ENCODE peak calls at places on chromosomes 11 and 22, in ten cellular contexts. T is thyroid gland; R is thoracic aorta; J is right lobe of liver; D is CD8-positive, alpha-beta memory T cell; K is BE2C; E is heart left ventricle; V is AG09309; N is cardiac muscle cell; S is left lung. P is an unnamed sample.

GRCh38 chr22:39283312-39284141 is 35.9 kb downstream of the RPL3 start:
- DNase-seq in J (peak), N (peak), D (no peak), E (peak), T (no peak), R (no peak), S (peak), V (no peak), K (no peak), P (no peak)

GRCh38 chr11:70141490-70142014 is 61.5 kb upstream of the FADD start:
- DNase-seq in E (peak), K (peak), D (no peak), S (peak), R (no peak), T (no peak), N (peak), J (no peak), V (no peak), P (no peak)

GRCh38 chr11:3962406-3962840 is 107.0 kb downstream of the STIM1 start:
- DNase-seq in J (no peak), E (no peak), K (peak), V (no peak), S (no peak), T (no peak), N (no peak), D (no peak), R (no peak), P (no peak)

GRCh38 chr11:36449566-36450390 is 60.3 kb downstream of the TRAF6 start:
- DNase-seq in S (no peak), J (no peak), D (no peak), V (no peak), N (no peak), E (no peak), R (no peak), T (no peak), K (no peak), P (no peak)

GRCh38 chr11:47819743-47820142 is 28.4 kb downstream of the NUP160 start:
- DNase-seq in N (no peak), T (no peak), S (no peak), D (no peak), R (no peak), K (no peak), V (no peak), E (no peak), J (no peak), P (no peak)

GRCh38 chr22:39546889-39547586 is 14.5 kb upstream of the RPS19BP1 start:
- DNase-seq in N (no peak), K (no peak), V (no peak), R (no peak), S (no peak), E (no peak), T (peak), D (no peak), J (no peak), P (no peak)

GRCh38 chr22:25942989-25943411 is 201.0 kb downstream of the MYO18B start:
- DNase-seq in D (no peak), N (no peak), K (peak), S (no peak), T (no peak), E (peak), R (no peak), V (no peak), J (no peak), P (no peak)

GRCh38 chr11:117876341-117877119 is at the start of gene FXYD6:
- DNase-seq in K (peak), J (peak), V (no peak), T (peak), E (peak), R (no peak), D (peak), N (peak), S (no peak), P (no peak)

GRCh38 chr11:84541711-84542340 is 1085.3 kb downstream of the DLG2 start:
- DNase-seq in E (no peak), D (no peak), K (peak), T (no peak), N (no peak), S (no peak), J (no peak), V (no peak), R (no peak), P (no peak)

GRCh38 chr11:120977470-120977869 is 46.4 kb upstream of the TBCEL start:
- DNase-seq in V (no peak), S (no peak), T (no peak), N (no peak), D (no peak), E (no peak), K (no peak), J (no peak), R (no peak), P (no peak)

GRCh38 chr22:50403701-50404101 is 60.6 kb downstream of the PPP6R2 start:
- DNase-seq in K (peak), J (peak), T (peak), D (no peak), R (no peak), N (no peak), V (no peak), S (peak), E (peak), P (no peak)

GRCh38 chr11:76623171-76623883 is 47.2 kb downstream of the LRRC32 start:
- DNase-seq in J (no peak), K (no peak), S (no peak), R (no peak), E (no peak), D (no peak), N (no peak), T (no peak), V (no peak), P (no peak)

GRCh38 chr22:50705851-50706351 is 32.1 kb upstream of the ACR start:
- DNase-seq in R (no peak), T (peak), K (peak), S (peak), N (no peak), D (no peak), J (peak), E (no peak), V (no peak), P (no peak)

GRCh38 chr22:44583854-44584253 is 85.8 kb upstream of the RTL6 start:
- DNase-seq in R (no peak), E (peak), S (peak), K (peak), N (no peak), J (peak), V (no peak), T (no peak), D (no peak), P (no peak)

GRCh38 chr11:29282088-29282487 is 734.7 kb downstream of the KCNA4 start:
- DNase-seq in R (no peak), K (no peak), J (no peak), V (peak), T (peak), E (no peak), S (no peak), N (no peak), D (no peak), P (no peak)

GRCh38 chr11:47061429-47062178 is 115.1 kb downstream of the ARFGAP2 start:
- DNase-seq in R (no peak), N (no peak), T (no peak), V (no peak), S (no peak), J (no peak), K (no peak), E (no peak), D (no peak), P (no peak)

GRCh38 chr11:104462346-104462745 is 298.4 kb upstream of the PDGFD start:
- DNase-seq in V (no peak), T (no peak), N (no peak), K (no peak), D (no peak), E (peak), S (no peak), J (no peak), R (no peak), P (no peak)

GRCh38 chr11:40425168-40425567 is 1034.3 kb downstream of the LRRC4C start:
- DNase-seq in R (no peak), K (no peak), T (no peak), E (no peak), N (no peak), J (no peak), D (no peak), S (no peak), V (no peak), P (no peak)

GRCh38 chr11:61201476-61201875 is 1.8 kb upstream of the PGA3 start:
- DNase-seq in K (no peak), N (no peak), T (no peak), R (no peak), J (no peak), D (no peak), E (no peak), S (no peak), V (no peak), P (no peak)

GRCh38 chr22:46053563-46054090 is 76.7 kb upstream of the WNT7B start:
- DNase-seq in K (peak), R (no peak), V (no peak), N (no peak), T (peak), S (peak), D (peak), J (peak), E (peak), P (no peak)

GRCh38 chr11:48248902-48249301 is 4.0 kb downstream of the OR4X2 start:
- DNase-seq in E (no peak), N (no peak), S (no peak), V (no peak), D (no peak), K (no peak), R (no peak), J (no peak), T (no peak), P (no peak)

GRCh38 chr22:44171486-44172076 is 9.1 kb upstream of the PARVG start:
- DNase-seq in V (no peak), E (no peak), N (no peak), R (no peak), S (no peak), D (no peak), K (no peak), J (no peak), T (no peak), P (no peak)

GRCh38 chr11:91394718-91395414 is 829.8 kb upstream of the FAT3 start:
- DNase-seq in T (no peak), S (peak), N (no peak), D (no peak), R (no peak), V (no peak), E (no peak), J (no peak), K (peak), P (no peak)

GRCh38 chr11:3156282-3156660 is 8.8 kb downstream of the OSBPL5 start:
- DNase-seq in R (no peak), V (no peak), E (no peak), J (peak), N (no peak), T (no peak), S (no peak), D (no peak), K (peak), P (no peak)

GRCh38 chr11:1219836-1220810 is 2.7 kb upstream of the MUC5B start:
- DNase-seq in R (no peak), T (peak), N (peak), K (no peak), V (no peak), E (no peak), J (peak), D (no peak), S (peak), P (no peak)

GRCh38 chr11:134476435-134477021 is 64.5 kb upstream of the B3GAT1 start:
- DNase-seq in E (no peak), S (no peak), D (no peak), R (no peak), J (no peak), N (peak), K (no peak), V (no peak), T (peak), P (no peak)

GRCh38 chr11:111535281-111535680 is 5.2 kb upstream of the LAYN start:
- DNase-seq in D (no peak), S (no peak), J (no peak), E (no peak), N (no peak), T (no peak), V (no peak), K (no peak), R (no peak), P (no peak)

GRCh38 chr22:36744413-36744765 is 31.5 kb downstream of the IFT27 start:
- DNase-seq in T (no peak), V (no peak), J (no peak), S (no peak), K (no peak), R (no peak), E (no peak), N (no peak), D (no peak), P (no peak)

GRCh38 chr22:31083377-31083768 is 2.3 kb downstream of the SMTN start:
- DNase-seq in T (no peak), R (no peak), S (no peak), D (no peak), K (no peak), E (no peak), V (no peak), N (no peak), J (no peak), P (no peak)

GRCh38 chr22:26168199-26168915 is 905 bp upstream of the SEZ6L start:
- DNase-seq in D (no peak), S (no peak), N (no peak), R (no peak), J (no peak), T (no peak), K (peak), V (no peak), E (no peak), P (no peak)

GRCh38 chr22:30806391-30806861 is 111.8 kb downstream of the OSBP2 start:
- DNase-seq in T (no peak), J (no peak), E (no peak), K (no peak), R (no peak), V (no peak), S (no peak), D (no peak), N (peak), P (no peak)

GRCh38 chr11:118050208-118050891 is 26.5 kb upstream of the TMPRSS4 start:
- DNase-seq in V (no peak), K (no peak), T (no peak), J (no peak), S (no peak), N (no peak), D (no peak), E (no peak), R (no peak), P (no peak)

GRCh38 chr11:76773921-76774361 is 9.2 kb upstream of the TSKU start:
- DNase-seq in K (no peak), D (no peak), T (peak), R (no peak), V (no peak), N (no peak), E (peak), S (no peak), J (no peak), P (no peak)

GRCh38 chr11:33690290-33691050 is 10.2 kb downstream of the C11orf91 start:
- DNase-seq in S (no peak), K (no peak), V (peak), T (peak), N (no peak), J (peak), D (no peak), R (peak), E (peak), P (no peak)

GRCh38 chr22:23500508-23501208 is 79.4 kb downstream of the IGLL1 start:
- DNase-seq in V (no peak), N (peak), J (no peak), E (no peak), T (no peak), R (no peak), K (peak), S (peak), D (no peak), P (no peak)

GRCh38 chr11:128658499-128658898 is 35.4 kb upstream of the FLI1 start:
- DNase-seq in T (no peak), J (no peak), R (no peak), E (no peak), D (no peak), S (no peak), V (no peak), K (no peak), N (no peak), P (no peak)

GRCh38 chr22:16651217-16651616 is 58.6 kb upstream of the CCT8L2 start:
- DNase-seq in N (no peak), R (no peak), V (no peak), D (no peak), E (no peak), T (no peak), J (no peak), K (no peak), S (no peak), P (no peak)

GRCh38 chr11:66315921-66316811 is 678 bp downstream of the CD248 start:
- DNase-seq in V (no peak), R (no peak), J (no peak), T (no peak), E (no peak), K (no peak), D (peak), N (no peak), S (peak), P (no peak)

GRCh38 chr11:66317322-66317765 is 500 bp upstream of the CD248 start:
- DNase-seq in T (peak), E (no peak), N (peak), J (no peak), D (peak), V (no peak), K (peak), R (no peak), S (peak), P (no peak)

GRCh38 chr11:66315498-66315885 is 1.4 kb downstream of the CD248 start:
- DNase-seq in R (no peak), J (no peak), D (no peak), S (peak), T (no peak), V (no peak), N (no peak), E (no peak), K (no peak), P (no peak)

GRCh38 chr11:66317766-66318575 is 1.1 kb upstream of the CD248 start:
- DNase-seq in D (peak), E (peak), K (peak), R (no peak), J (no peak), N (no peak), V (peak), T (peak), S (peak), P (peak)

GRCh38 chr11:66316849-66317251 is at the start of gene CD248:
- DNase-seq in J (no peak), E (peak), S (peak), R (no peak), V (no peak), K (peak), T (peak), N (peak), D (no peak), P (no peak)
- H3K4me3 ChIP-seq in J (peak), E (peak), S (peak), R (peak), V (peak), K (peak), T (no peak), N (no peak), D (peak), P (peak)

GRCh38 chr11:67301951-67302516 is 1.3 kb upstream of the SSH3 start:
- DNase-seq in E (peak), R (no peak), K (peak), D (no peak), N (peak), V (no peak), J (peak), T (peak), S (peak), P (no peak)
- H3K4me3 ChIP-seq in E (peak), R (peak), K (no peak), D (no peak), N (no peak), V (no peak), J (peak), T (no peak), S (no peak), P (no peak)

GRCh38 chr11:62669420-62670161 is 1.9 kb upstream of the UQCC3 start:
- DNase-seq in E (no peak), T (no peak), N (no peak), R (no peak), S (no peak), J (peak), K (no peak), V (no peak), D (no peak), P (no peak)
- H3K4me3 ChIP-seq in E (no peak), T (no peak), N (no peak), R (no peak), S (no peak), J (no peak), K (no peak), V (no peak), D (no peak), P (no peak)

GRCh38 chr22:32203181-32204105 is 1.4 kb downstream of the RFPL2 start:
- DNase-seq in D (no peak), R (no peak), E (no peak), V (no peak), S (peak), T (no peak), J (no peak), N (no peak), K (no peak), P (no peak)

GRCh38 chr22:32205974-32206773 is 1.3 kb upstream of the RFPL2 start:
- DNase-seq in N (no peak), J (no peak), K (no peak), D (no peak), S (peak), T (no peak), E (no peak), R (no peak), V (no peak), P (no peak)

GRCh38 chr22:32204856-32205722 is at the start of gene RFPL2:
- DNase-seq in V (no peak), T (peak), E (no peak), S (peak), R (no peak), K (peak), N (peak), J (peak), D (peak), P (no peak)

GRCh38 chr22:32202539-32203180 is 2.2 kb downstream of the RFPL2 start:
- DNase-seq in D (no peak), N (peak), T (peak), K (peak), R (no peak), V (no peak), S (peak), E (peak), J (peak), P (no peak)

GRCh38 chr22:32204211-32204855 is 540 bp downstream of the RFPL2 start:
- DNase-seq in E (no peak), J (no peak), T (peak), N (peak), R (no peak), V (no peak), K (no peak), S (peak), D (peak), P (no peak)
- H3K4me3 ChIP-seq in E (peak), J (no peak), T (no peak), N (peak), R (no peak), V (no peak), K (peak), S (no peak), D (peak), P (peak)

DNA sequence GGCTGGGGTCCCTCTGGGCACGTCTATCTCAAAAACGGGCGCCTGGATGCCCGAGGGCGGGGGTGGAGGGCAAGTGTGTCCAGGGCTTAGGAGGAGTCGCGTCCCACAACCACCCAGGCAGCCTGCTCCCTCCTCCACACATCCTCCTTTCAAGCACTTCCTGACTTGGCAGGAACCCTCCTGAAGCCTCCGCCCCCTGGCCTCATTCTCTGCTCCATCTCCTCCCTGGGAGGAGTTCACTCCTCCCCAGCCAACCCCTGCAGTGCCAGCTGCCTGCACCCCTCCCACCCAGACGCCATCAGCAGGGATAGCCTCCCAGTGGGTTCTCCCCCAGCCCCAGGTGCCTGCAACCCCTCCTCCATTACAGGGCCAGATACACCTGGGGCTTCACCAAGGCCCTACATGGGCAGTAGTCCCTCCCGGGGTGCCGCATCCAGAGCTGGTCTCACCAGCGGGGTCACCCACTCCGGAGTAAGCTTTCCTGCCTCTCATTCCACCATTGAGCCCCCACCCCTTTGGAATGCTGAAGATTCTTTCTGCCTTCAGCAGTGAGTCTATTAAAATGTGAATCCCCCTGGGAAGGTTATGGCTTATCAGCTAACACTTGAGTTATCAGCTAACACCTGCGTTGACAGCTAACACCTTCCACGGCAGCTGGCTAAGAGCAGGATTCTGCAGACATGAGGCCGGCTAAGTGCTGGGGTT is 24.4 kb downstream of the RTN4R start:
- DNase-seq in N (peak), D (peak), T (peak), E (peak), S (peak), V (peak), R (no peak), K (peak), J (peak), P (peak)
- H3K4me3 ChIP-seq in N (no peak), D (peak), T (no peak), E (peak), S (no peak), V (no peak), R (peak), K (no peak), J (no peak), P (peak)

GRCh38 chr11:74070713-74071506 is 62.0 kb upstream of the UCP3 start:
- DNase-seq in K (no peak), S (no peak), R (no peak), N (no peak), D (no peak), T (peak), E (no peak), J (no peak), V (no peak), P (no peak)
- H3K4me3 ChIP-seq in K (no peak), S (no peak), R (no peak), N (no peak), D (no peak), T (no peak), E (no peak), J (no peak), V (no peak), P (no peak)

DNA sequence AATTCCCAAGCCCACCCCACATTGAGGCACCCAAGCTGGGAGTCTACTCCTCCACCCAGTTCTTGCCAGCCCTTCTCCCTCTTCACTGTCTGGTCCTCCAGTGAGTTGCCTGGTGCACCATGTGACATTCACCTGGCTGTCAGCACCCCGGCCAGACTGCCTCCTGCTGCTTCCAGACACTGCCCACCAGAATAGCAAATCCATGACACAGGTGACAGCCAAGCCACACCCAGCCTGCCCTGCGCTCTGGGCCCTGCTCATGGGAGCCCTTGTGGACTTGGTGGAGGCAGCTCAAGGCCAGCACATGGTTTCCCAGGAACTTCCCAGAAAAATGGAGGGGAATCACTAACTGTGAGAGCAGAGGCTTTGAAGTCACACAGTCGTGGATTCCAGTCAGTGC is 96.3 kb upstream of the CSNK2A3 start:
- DNase-seq in S (no peak), J (peak), E (no peak), R (no peak), N (no peak), D (no peak), K (no peak), V (no peak), T (peak), P (no peak)
- H3K4me3 ChIP-seq in S (no peak), J (no peak), E (no peak), R (no peak), N (no peak), D (no peak), K (no peak), V (no peak), T (no peak), P (no peak)

P was measured in SK-N-MC.